ENCODE peak calls at places on chromosomes 11 and 22, in four cellular contexts. D is mesenchymal stem cell, U is IMR-90, N is mammary epithelial cell. R is an unnamed sample. For H3K27me3, the result is how much of the 10 kb centered on the place peaks cover.

GRCh38 chr22:30262917-30263741 is 3.5 kb downstream of the OSM start:
- DNase-seq in D (peak), U (peak), N (no peak), R (peak)

GRCh38 chr11:102925988-102926387 is 29.5 kb downstream of the MMP13 start:
- DNase-seq in D (no peak), U (no peak), N (no peak), R (no peak)

GRCh38 chr11:118290923-118291322 is 13.6 kb upstream of the CD3E start:
- DNase-seq in D (no peak), U (no peak), N (peak), R (peak)

GRCh38 chr11:130315354-130315970 is 745 bp upstream of the ZBTB44 start:
- DNase-seq in D (no peak), U (no peak), N (no peak), R (no peak)

GRCh38 chr22:39643311-39644083 is 72.9 kb downstream of the CACNA1I start:
- DNase-seq in D (no peak), U (peak), N (no peak), R (no peak)

GRCh38 chr11:68200639-68201038 is 12.5 kb downstream of the KMT5B start:
- DNase-seq in D (peak), U (peak), N (no peak), R (peak)

GRCh38 chr11:26030419-26030818 is 301.5 kb upstream of the ANO3 start:
- DNase-seq in D (no peak), U (no peak), N (no peak), R (no peak)

GRCh38 chr11:21018248-21018647 is 348.9 kb downstream of the NELL1 start:
- DNase-seq in D (no peak), U (no peak), N (no peak), R (no peak)

GRCh38 chr11:91778758-91779157 is 445.9 kb upstream of the FAT3 start:
- DNase-seq in D (no peak), U (no peak), N (no peak), R (no peak)

GRCh38 chr22:29253561-29254282 is 14.1 kb downstream of the RHBDD3 start:
- DNase-seq in D (no peak), U (no peak), N (no peak), R (no peak)

GRCh38 chr11:126926376-126926791 is 74.2 kb downstream of the KIRREL3 start:
- DNase-seq in D (no peak), U (peak), N (no peak), R (no peak)

GRCh38 chr11:1085440-1086170 is 10.9 kb downstream of the MUC2 start:
- DNase-seq in D (no peak), U (no peak), N (no peak), R (no peak)

GRCh38 chr22:32528984-32529982 is 54.7 kb downstream of the FBXO7 start:
- DNase-seq in D (peak), U (peak), N (peak), R (peak)

GRCh38 chr11:78199015-78199652 is 10.4 kb downstream of the USP35 start:
- DNase-seq in D (no peak), U (no peak), N (no peak), R (no peak)

GRCh38 chr22:33049125-33049729 is 9.0 kb downstream of the SYN3 start:
- DNase-seq in D (peak), U (peak), N (peak), R (peak)

GRCh38 chr22:46165975-46166374 is 15.6 kb downstream of the PPARA start:
- DNase-seq in D (no peak), U (peak), N (no peak), R (no peak)

GRCh38 chr11:134146598-134146997 is 77.2 kb downstream of the NCAPD3 start:
- DNase-seq in D (no peak), U (no peak), N (no peak), R (no peak)

GRCh38 chr22:24485608-24486007 is 9.5 kb upstream of the UPB1 start:
- DNase-seq in D (no peak), U (no peak), N (peak), R (no peak)

GRCh38 chr22:47595122-47595521 is 832.7 kb downstream of the TBC1D22A start:
- DNase-seq in D (no peak), U (no peak), N (no peak), R (no peak)

GRCh38 chr11:128696930-128697329 is 3.1 kb downstream of the FLI1 start:
- DNase-seq in D (no peak), U (no peak), N (no peak), R (no peak)

GRCh38 chr11:94417386-94417987 is 16.3 kb upstream of the GPR83 start:
- DNase-seq in D (peak), U (peak), N (peak), R (peak)

GRCh38 chr11:65871811-65872548 is 620 bp downstream of the EFEMP2 start:
- DNase-seq in D (peak), U (no peak), N (no peak), R (peak)

GRCh38 chr11:75668508-75669297 is at the start of gene MAP6:
- DNase-seq in D (no peak), U (no peak), N (peak), R (peak)

GRCh38 chr11:126548576-126549272 is 193.2 kb downstream of the ST3GAL4 start:
- DNase-seq in D (no peak), U (no peak), N (no peak), R (no peak)

GRCh38 chr11:34281256-34281655 is 76.6 kb downstream of the ABTB2 start:
- DNase-seq in D (no peak), U (no peak), N (no peak), R (peak)

GRCh38 chr11:26960265-26960664 is 33.6 kb upstream of the FIBIN start:
- DNase-seq in D (no peak), U (peak), N (peak), R (no peak)

GRCh38 chr22:50734343-50734771 is 3.6 kb upstream of the ACR start:
- DNase-seq in D (no peak), U (no peak), N (no peak), R (no peak)

GRCh38 chr22:50730941-50731661 is 6.9 kb upstream of the ACR start:
- DNase-seq in D (no peak), U (no peak), N (no peak), R (no peak)

GRCh38 chr22:50733521-50734342 is 4.3 kb upstream of the ACR start:
- DNase-seq in D (peak), U (peak), N (no peak), R (peak)

GRCh38 chr22:50731811-50732624 is 6.0 kb upstream of the ACR start:
- DNase-seq in D (peak), U (peak), N (peak), R (peak)

GRCh38 chr22:50732681-50733080 is 5.3 kb upstream of the ACR start:
- DNase-seq in D (no peak), U (no peak), N (no peak), R (no peak)
- H3K4me3 ChIP-seq in D (no peak), U (no peak), N (no peak), R (no peak)

GRCh38 chr22:50606126-50606525 is 5.5 kb downstream of the MAPK8IP2 start:
- DNase-seq in D (no peak), U (no peak), N (no peak), R (no peak)
- H3K27me3 ChIP-seq in D (half or more), U (half or more), N (under half), R (half or more)

GRCh38 chr11:108726077-108726800 is 61.4 kb downstream of the DDX10 start:
- DNase-seq in D (no peak), U (no peak), N (no peak), R (no peak)

GRCh38 chr11:108732395-108732794 is 67.5 kb downstream of the DDX10 start:
- DNase-seq in D (no peak), U (no peak), N (no peak), R (no peak)

GRCh38 chr11:108733479-108734116 is 68.7 kb downstream of the DDX10 start:
- DNase-seq in D (peak), U (peak), N (peak), R (peak)

GRCh38 chr11:108724974-108725689 is 60.3 kb downstream of the DDX10 start:
- DNase-seq in D (no peak), U (no peak), N (no peak), R (no peak)

DNA sequence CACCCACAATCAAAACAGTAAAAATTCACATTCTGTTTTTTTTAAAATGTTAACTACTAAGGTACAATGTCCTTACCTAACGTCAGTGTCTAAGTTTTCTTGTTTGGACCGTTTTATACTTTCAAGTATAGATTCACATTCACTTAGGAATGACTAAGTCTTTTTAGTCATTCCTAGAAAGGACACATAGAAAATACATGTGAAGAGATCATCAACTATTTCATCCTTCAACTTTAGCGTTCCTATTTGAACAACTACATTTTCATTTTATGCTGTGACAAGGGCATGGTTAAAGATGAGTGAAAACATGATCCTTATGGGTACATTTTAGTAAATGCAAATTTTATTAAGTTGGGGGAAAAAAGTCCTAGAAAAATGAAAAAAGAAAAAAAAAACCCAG is 62.8 kb downstream of the DDX10 start:
- DNase-seq in D (no peak), U (no peak), N (no peak), R (no peak)
- H3K9ac ChIP-seq in D (no peak), U (no peak), N (no peak), R (no peak)

GRCh38 chr11:28675183-28675582 is 567.0 kb downstream of the METTL15 start:
- DNase-seq in D (no peak), U (no peak), N (no peak), R (peak)
- H3K4me3 ChIP-seq in D (no peak), U (no peak), N (no peak), R (no peak)

GRCh38 chr11:17590463-17590862 is 43.4 kb downstream of the OTOG start:
- DNase-seq in D (no peak), U (no peak), N (no peak), R (no peak)

GRCh38 chr11:17585911-17586695 is 39.0 kb downstream of the OTOG start:
- DNase-seq in D (no peak), U (no peak), N (no peak), R (no peak)

GRCh38 chr11:17588166-17588565 is 41.1 kb downstream of the OTOG start:
- DNase-seq in D (no peak), U (no peak), N (no peak), R (no peak)

GRCh38 chr11:17591293-17591692 is 44.2 kb downstream of the OTOG start:
- DNase-seq in D (no peak), U (no peak), N (no peak), R (no peak)

GRCh38 chr11:17588721-17589120 is 41.7 kb downstream of the OTOG start:
- DNase-seq in D (no peak), U (no peak), N (no peak), R (no peak)
- H3K27me3 ChIP-seq in D (half or more), U (under half), N (under half), R (half or more)

DNA sequence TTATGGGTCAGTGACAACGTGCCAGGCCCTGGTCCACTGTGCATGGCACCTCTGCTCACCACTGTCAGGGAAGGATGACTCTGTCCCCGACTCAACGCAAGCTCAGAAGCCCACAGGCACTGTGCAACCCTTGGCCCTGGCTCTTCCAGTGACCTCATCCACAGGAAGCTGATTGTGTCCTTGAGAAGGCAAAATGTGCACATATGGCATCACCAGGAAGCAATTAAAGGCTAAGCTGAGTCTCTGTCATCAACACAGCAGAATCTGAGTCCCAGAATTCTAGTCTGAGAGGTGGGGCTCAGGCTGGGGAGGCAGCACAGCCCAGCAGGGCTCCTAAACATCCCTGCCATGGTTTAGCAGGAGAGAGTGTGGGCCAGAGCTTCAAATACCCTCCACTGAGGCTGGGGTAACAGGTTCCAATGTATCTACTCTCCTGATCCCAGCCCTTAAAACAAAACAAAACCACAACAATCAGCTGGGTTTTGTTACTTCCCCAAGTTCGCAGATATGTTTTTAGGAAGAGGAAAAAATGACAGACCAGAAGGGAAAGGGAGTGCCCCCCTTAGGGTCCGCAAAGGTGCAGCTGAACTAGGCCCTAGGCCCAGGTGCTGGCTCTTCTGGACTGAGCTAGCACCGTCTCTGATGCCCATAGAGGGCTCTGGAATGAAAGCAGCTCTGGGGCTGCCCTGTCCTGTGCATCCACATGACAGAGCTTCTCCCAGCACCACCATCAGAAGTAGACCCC is 33.5 kb upstream of the GNAZ start:
- DNase-seq in D (no peak), U (peak), N (no peak), R (peak)
- H3K9ac ChIP-seq in D (peak), U (no peak), N (no peak), R (no peak)

R was measured in adipocyte.